ENCODE peak calls at places on chromosome 3, in nine cellular contexts. G, L, E, W, X, S, M, B and Z are unnamed samples.

GRCh38 chr3:50602675-50603191 is 8.8 kb downstream of the CISH start:
- DNase-seq in E (peak), M (no peak), W (no peak), B (no peak), L (no peak), X (no peak), S (no peak), G (no peak), Z (no peak)

GRCh38 chr3:188526057-188526456 is 372.1 kb downstream of the LPP start:
- DNase-seq in X (no peak), B (no peak), S (no peak), M (no peak), G (no peak), L (no peak), E (no peak), W (no peak), Z (no peak)

GRCh38 chr3:77169844-77170243 is 129.9 kb downstream of the ROBO2 start:
- DNase-seq in B (no peak), X (no peak), M (no peak), S (no peak), G (no peak), W (no peak), E (no peak), L (no peak), Z (no peak)

GRCh38 chr3:31086698-31087097 is 192.2 kb upstream of the GADL1 start:
- DNase-seq in L (no peak), X (no peak), B (no peak), S (no peak), E (no peak), W (no peak), G (no peak), M (no peak), Z (no peak)

GRCh38 chr3:107938128-107938527 is 152.7 kb downstream of the CD47 start:
- DNase-seq in G (no peak), B (no peak), X (no peak), E (peak), L (no peak), M (no peak), S (no peak), W (no peak), Z (peak)

GRCh38 chr3:188007897-188008296 is 146.1 kb upstream of the LPP start:
- DNase-seq in E (no peak), W (no peak), X (no peak), S (no peak), M (no peak), L (no peak), B (no peak), G (no peak), Z (no peak)

GRCh38 chr3:112514527-112515128 is 15.4 kb upstream of the BTLA start:
- DNase-seq in L (no peak), M (no peak), G (no peak), E (no peak), B (no peak), S (no peak), W (no peak), X (no peak), Z (no peak)

GRCh38 chr3:15997274-15997943 is 177.1 kb upstream of the GALNT15 start:
- DNase-seq in M (no peak), G (no peak), B (no peak), E (no peak), S (no peak), W (no peak), L (no peak), X (no peak), Z (no peak)

GRCh38 chr3:88041005-88041404 is 17.8 kb downstream of the CGGBP1 start:
- DNase-seq in L (no peak), S (no peak), B (no peak), M (no peak), W (no peak), X (no peak), E (no peak), G (no peak), Z (no peak)

GRCh38 chr3:60053518-60054265 is 1003.9 kb upstream of the CFAP20DC start:
- DNase-seq in E (no peak), M (no peak), B (no peak), X (no peak), G (no peak), S (no peak), W (no peak), L (no peak), Z (no peak)

GRCh38 chr3:181709537-181710279 is 2.0 kb upstream of the SOX2 start:
- DNase-seq in E (peak), W (peak), G (peak), L (peak), S (peak), M (no peak), X (no peak), B (peak), Z (no peak)

GRCh38 chr3:182248349-182248880 is 536.7 kb downstream of the SOX2 start:
- DNase-seq in M (no peak), L (no peak), W (no peak), E (peak), B (no peak), X (no peak), G (no peak), S (no peak), Z (no peak)

GRCh38 chr3:168870892-168871291 is 775.2 kb upstream of the GOLIM4 start:
- DNase-seq in X (no peak), G (no peak), L (no peak), B (no peak), M (no peak), W (no peak), E (no peak), S (no peak), Z (no peak)

GRCh38 chr3:164478323-164478722 is 600.0 kb downstream of the SI start:
- DNase-seq in E (no peak), B (no peak), L (peak), W (no peak), M (no peak), X (no peak), G (no peak), S (no peak), Z (no peak)

GRCh38 chr3:53026423-53027162 is 19.3 kb downstream of the SFMBT1 start:
- DNase-seq in M (no peak), W (no peak), X (no peak), L (no peak), B (no peak), G (no peak), S (no peak), E (no peak), Z (no peak)

GRCh38 chr3:128806588-128806987 is 72.8 kb upstream of the ACAD9 start:
- DNase-seq in B (no peak), G (no peak), M (no peak), L (no peak), W (no peak), E (no peak), X (no peak), S (no peak), Z (no peak)